ENCODE peak calls at places on chromosomes 16 and 17, in four cellular contexts. R is HepG2, F is K562, Z is GM12878. I is an unnamed sample.

GRCh38 chr16:67718668-67719047 is 458 bp downstream of the GFOD2 start:
- DNase-seq in R (no peak), F (no peak), Z (no peak), I (no peak)

GRCh38 chr17:65022751-65023421 is 33.7 kb downstream of the GNA13 start:
- DNase-seq in R (peak), F (no peak), Z (peak), I (peak)

GRCh38 chr17:61157246-61157887 is 242.3 kb upstream of the TBX2 start:
- DNase-seq in R (no peak), F (no peak), Z (no peak), I (peak)

GRCh38 chr16:84548971-84549844 is 44.7 kb upstream of the MEAK7 start:
- DNase-seq in R (no peak), F (no peak), Z (no peak), I (no peak)

GRCh38 chr17:60256174-60256573 is 106.4 kb downstream of the CA4 start:
- DNase-seq in R (no peak), F (no peak), Z (no peak), I (no peak)

GRCh38 chr16:85259115-85259830 is 147.0 kb upstream of the CIBAR2 start:
- DNase-seq in R (no peak), F (no peak), Z (no peak), I (no peak)

GRCh38 chr16:20331635-20332034 is 4.3 kb upstream of the GP2 start:
- DNase-seq in R (no peak), F (no peak), Z (no peak), I (no peak)

GRCh38 chr16:8858994-8859912 is 9.6 kb downstream of the CARHSP1 start:
- DNase-seq in R (no peak), F (no peak), Z (no peak), I (no peak)

GRCh38 chr16:17748005-17748719 is 277.4 kb upstream of the XYLT1 start:
- DNase-seq in R (no peak), F (no peak), Z (no peak), I (no peak)

GRCh38 chr17:40436631-40437030 is 6.6 kb upstream of the IGFBP4 start:
- DNase-seq in R (no peak), F (no peak), Z (no peak), I (no peak)

GRCh38 chr17:9702916-9703780 is 57.8 kb downstream of the USP43 start:
- DNase-seq in R (no peak), F (no peak), Z (no peak), I (no peak)

GRCh38 chr17:69783865-69784264 is 291.2 kb upstream of the KCNJ16 start:
- DNase-seq in R (no peak), F (no peak), Z (no peak), I (no peak)

GRCh38 chr16:89256651-89257254 is 39.2 kb downstream of the ZNF778 start:
- DNase-seq in R (no peak), F (no peak), Z (no peak), I (no peak)

GRCh38 chr16:23670137-23670776 is 8.4 kb upstream of the PLK1 start:
- DNase-seq in R (no peak), F (no peak), Z (peak), I (no peak)

GRCh38 chr17:37607637-37608368 is 1.4 kb downstream of the SYNRG start:
- DNase-seq in R (no peak), F (no peak), Z (no peak), I (no peak)

GRCh38 chr17:73203788-73204479 is 11.1 kb downstream of the COG1 start:
- DNase-seq in R (peak), F (no peak), Z (no peak), I (no peak)

GRCh38 chr17:61467416-61468262 is 15.4 kb downstream of the TBX4 start:
- DNase-seq in R (no peak), F (peak), Z (no peak), I (peak)

GRCh38 chr17:82884923-82885322 is 45.1 kb upstream of the ZNF750 start:
- DNase-seq in R (no peak), F (no peak), Z (no peak), I (no peak)

GRCh38 chr16:27355610-27356009 is 41.8 kb downstream of the IL4R start:
- DNase-seq in R (peak), F (peak), Z (no peak), I (peak)

GRCh38 chr16:27321013-27321960 is 7.5 kb downstream of the IL4R start:
- DNase-seq in R (no peak), F (no peak), Z (no peak), I (no peak)

GRCh38 chr17:4786111-4786491 is at the start of gene VMO1:
- DNase-seq in R (no peak), F (no peak), Z (no peak), I (no peak)

GRCh38 chr16:80733366-80733901 is 71.0 kb downstream of the CDYL2 start:
- DNase-seq in R (no peak), F (no peak), Z (no peak), I (no peak)

GRCh38 chr17:78736526-78737079 is 45.5 kb downstream of the CYTH1 start:
- DNase-seq in R (no peak), F (peak), Z (no peak), I (peak)

GRCh38 chr16:68359398-68360191 is 48.8 kb downstream of the PRMT7 start:
- DNase-seq in R (no peak), F (no peak), Z (no peak), I (no peak)

GRCh38 chr17:75509528-75510258 is 5.6 kb downstream of the CASKIN2 start:
- DNase-seq in R (no peak), F (no peak), Z (no peak), I (no peak)

GRCh38 chr17:50348522-50349240 is 2.8 kb downstream of the XYLT2 start:
- DNase-seq in R (no peak), F (no peak), Z (no peak), I (no peak)

GRCh38 chr17:77712578-77712977 is 245.9 kb upstream of the TNRC6C start:
- DNase-seq in R (no peak), F (no peak), Z (no peak), I (no peak)

GRCh38 chr17:2011421-2012371 is 13.4 kb downstream of the RTN4RL1 start:
- DNase-seq in R (no peak), F (no peak), Z (no peak), I (no peak)

GRCh38 chr16:54216268-54217187 is 70.1 kb downstream of the IRX3 start:
- DNase-seq in R (no peak), F (no peak), Z (no peak), I (no peak)

GRCh38 chr16:89369266-89369895 is 121.0 kb downstream of the ANKRD11 start:
- DNase-seq in R (no peak), F (no peak), Z (no peak), I (no peak)

GRCh38 chr16:3787924-3788661 is 70.8 kb upstream of the TRAP1 start:
- DNase-seq in R (no peak), F (no peak), Z (peak), I (no peak)

DNA sequence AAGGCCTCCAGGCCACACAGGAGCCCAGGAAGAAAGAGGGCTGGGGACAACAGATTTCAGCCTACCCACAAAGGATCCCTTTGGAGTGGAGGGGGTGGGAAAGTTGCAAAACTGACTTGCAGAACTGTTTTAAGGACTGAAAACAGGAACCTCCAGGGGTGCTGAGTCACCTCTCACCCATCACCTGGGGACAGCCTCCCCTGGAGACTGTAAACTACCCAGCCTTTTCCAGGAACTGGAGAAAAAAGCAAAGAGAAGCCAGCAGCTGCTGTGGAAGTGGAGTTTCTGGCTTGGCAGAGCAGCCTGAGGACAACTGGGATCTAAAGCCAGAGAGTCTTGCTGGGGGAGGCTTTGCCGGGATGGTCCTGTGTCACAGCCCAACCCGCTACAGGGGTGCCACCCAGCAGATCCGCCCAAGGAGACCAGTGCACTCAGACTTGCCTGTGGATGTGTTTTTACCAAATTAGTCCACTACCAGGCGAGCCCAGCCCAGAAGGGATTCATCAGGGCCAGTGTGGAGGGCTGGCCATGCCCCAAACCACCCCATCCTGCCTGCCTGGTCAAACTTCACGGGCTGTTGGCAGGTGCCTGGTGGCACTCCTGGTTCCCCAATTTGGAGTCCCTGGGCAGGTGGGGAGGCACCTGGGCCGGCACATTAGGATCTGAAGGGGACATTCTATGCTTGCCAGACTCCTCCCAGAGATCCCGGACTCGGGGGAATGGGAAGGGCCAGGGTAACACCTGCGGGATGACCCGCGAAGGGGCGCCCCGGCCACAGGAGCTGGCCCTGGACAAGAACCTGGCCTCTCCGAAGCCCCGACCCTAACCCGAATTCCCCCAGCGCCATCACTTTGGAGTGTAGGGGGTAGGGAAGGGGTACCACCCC is 832 bp downstream of the MSRB1 start:
- DNase-seq in R (no peak), F (peak), Z (no peak), I (no peak)
- TF ChIP-seq SP1 in R (no peak), F (no peak), Z (no peak), I (no peak)

GRCh38 chr16:58649707-58650106 is 20.1 kb upstream of the CNOT1 start:
- DNase-seq in R (no peak), F (no peak), Z (no peak), I (no peak)
- TF ChIP-seq TARDBP in R (no peak), F (no peak), Z (no peak), I (no peak)

DNA sequence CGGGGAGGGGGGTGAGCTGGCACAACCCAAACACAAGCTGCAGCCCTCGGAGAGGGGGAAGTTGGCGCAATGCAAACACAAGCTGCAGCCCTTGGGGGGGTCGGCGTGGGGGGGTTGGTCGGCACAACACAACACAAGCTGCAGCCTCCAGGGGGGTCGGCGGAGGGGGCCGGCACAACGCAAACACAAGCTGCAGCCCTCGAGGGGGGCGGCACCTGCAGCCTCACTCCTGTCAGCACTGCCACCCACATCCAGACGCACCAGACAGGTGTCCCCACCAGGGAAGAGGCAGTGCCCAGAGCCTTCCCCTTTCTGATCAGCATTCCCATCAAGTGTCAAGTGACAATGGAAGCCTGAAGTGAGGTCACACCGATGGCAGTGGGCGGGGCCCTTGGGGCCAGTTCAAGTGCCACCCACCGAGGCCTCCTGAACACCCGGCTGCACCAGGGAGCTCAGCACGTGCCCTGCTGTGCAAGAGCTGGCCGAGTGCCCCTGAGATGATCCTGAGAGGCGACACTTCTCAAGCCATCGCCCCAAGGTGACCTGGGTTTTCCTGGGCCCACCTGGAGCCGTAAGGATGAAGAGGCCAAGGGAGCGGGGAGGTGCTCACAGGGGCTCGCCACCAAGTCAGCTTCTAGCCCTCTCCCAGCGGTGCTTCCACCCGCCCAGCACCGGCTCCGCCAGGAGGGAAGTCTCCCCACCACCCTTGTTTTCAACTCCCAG is 59.3 kb downstream of the KLHDC4 start:
- DNase-seq in R (peak), F (no peak), Z (no peak), I (no peak)
- TF ChIP-seq SP1 in R (no peak), F (no peak), Z (no peak), I (no peak)

DNA sequence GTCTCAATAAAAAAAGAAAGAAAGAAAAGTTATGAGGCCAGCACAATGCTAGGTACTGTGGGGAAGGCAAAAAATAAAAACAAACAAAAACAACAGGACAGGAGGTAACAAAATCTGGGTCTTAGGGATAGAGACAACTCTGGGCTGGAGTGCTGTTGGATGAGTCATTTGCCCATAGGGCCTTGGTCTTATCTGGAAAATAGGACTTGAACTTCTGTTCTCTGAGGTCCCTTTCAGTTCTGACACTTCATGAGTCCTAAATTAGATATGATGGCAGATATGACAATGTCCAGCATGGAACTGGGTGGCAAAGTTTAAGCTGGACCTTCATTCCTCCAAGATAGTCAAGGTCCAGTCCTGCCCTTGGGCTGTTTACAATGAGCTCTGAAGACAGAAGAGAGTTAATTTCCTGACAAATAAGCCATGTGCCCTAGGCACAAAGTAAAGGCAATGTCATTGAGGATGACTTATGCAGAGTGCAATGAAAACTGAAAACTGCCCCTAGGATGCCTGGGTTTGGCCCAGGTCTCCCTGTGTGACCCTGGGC is 8.9 kb upstream of the HDAC5 start:
- DNase-seq in R (no peak), F (peak), Z (no peak), I (no peak)
- TF ChIP-seq TARDBP in R (no peak), F (no peak), Z (no peak), I (no peak)

GRCh38 chr17:5874486-5874885 is 195.7 kb upstream of the WSCD1 start:
- DNase-seq in R (no peak), F (no peak), Z (no peak), I (no peak)
- TF ChIP-seq SP1 in R (no peak), F (no peak), Z (no peak), I (no peak)

I was measured in HEK293T.